ENCODE peak calls at places on chromosomes 7 and 10, in nine cellular contexts. W is mesendoderm; J is NCI-H460; F is smooth muscle cell of the brain vasculature; G is activated T-helper 1 cell treated with anti-CD3 and anti-CD28 coated beads, Interleukin-12 subunit alpha, Interleukin-12 subunit beta, Interleukin-2, Interleukin-4 antibody, amounts not matched to agents 30 ng/mL and 10 ng/mL and 1 ng/mL, durations not matched to agents 14 hours and 24 hours and 36 hours; V is NB4; N is ELR; S is Caki2; K is heart right ventricle. U is an unnamed sample.

GRCh38 chr7:40758590-40758989 is 623.8 kb downstream of the SUGCT start:
- DNase-seq in W (no peak), J (no peak), F (no peak), G (no peak), V (peak), N (no peak), S (no peak), K (no peak), U (peak)

GRCh38 chr10:26881600-26882331 is 21.0 kb upstream of the ABI1 start:
- DNase-seq in W (peak), J (peak), F (no peak), G (no peak), V (peak), N (peak), S (peak), K (no peak), U (peak)

GRCh38 chr7:28192786-28193581 is 12.4 kb upstream of the JAZF1 start:
- DNase-seq in W (no peak), J (no peak), F (no peak), G (no peak), V (peak), N (no peak), S (no peak), K (no peak), U (no peak)

GRCh38 chr7:99073839-99074446 is 70.0 kb downstream of the SMURF1 start:
- DNase-seq in W (no peak), J (no peak), F (no peak), G (no peak), V (no peak), N (no peak), S (no peak), K (no peak), U (no peak)

GRCh38 chr10:107091126-107091525 is 73.4 kb downstream of the SORCS1 start:
- DNase-seq in W (no peak), J (no peak), F (no peak), G (no peak), V (no peak), N (peak), S (no peak), K (no peak), U (no peak)

GRCh38 chr10:96608815-96609214 is 22.0 kb upstream of the TM9SF3 start:
- DNase-seq in W (no peak), J (no peak), F (no peak), G (no peak), V (no peak), N (no peak), S (no peak), K (no peak), U (no peak)

GRCh38 chr10:120735773-120736371 is 115.3 kb upstream of the WDR11 start:
- DNase-seq in W (peak), J (peak), F (no peak), G (no peak), V (peak), N (peak), S (no peak), K (no peak), U (peak)

GRCh38 chr10:97331304-97331703 is 3.2 kb downstream of the FRAT2 start:
- DNase-seq in W (no peak), J (no peak), F (no peak), G (no peak), V (peak), N (no peak), S (no peak), K (no peak), U (no peak)

GRCh38 chr7:151432658-151433521 is 7.1 kb downstream of the CRYGN start:
- DNase-seq in W (no peak), J (no peak), F (no peak), G (peak), V (peak), N (no peak), S (no peak), K (no peak), U (no peak)

GRCh38 chr10:4214912-4215311 is 429.9 kb upstream of the KLF6 start:
- DNase-seq in W (peak), J (no peak), F (no peak), G (no peak), V (no peak), N (no peak), S (no peak), K (no peak), U (no peak)

GRCh38 chr10:74612195-74612594 is 214.2 kb upstream of the KAT6B start:
- DNase-seq in W (no peak), J (no peak), F (no peak), G (no peak), V (no peak), N (peak), S (no peak), K (no peak), U (peak)

GRCh38 chr10:62076872-62077271 is 175.4 kb downstream of the ARID5B start:
- DNase-seq in W (peak), J (peak), F (no peak), G (no peak), V (no peak), N (peak), S (peak), K (no peak), U (no peak)

U was measured in cardiac muscle cell.